ENCODE peak calls at places on chromosomes 4 and X, in five cellular contexts. J is immature natural killer cell; E is AG10803; F is CD4-positive, alpha-beta T cell; K is NCI-H2081. Q is an unnamed sample.

GRCh38 chrX:479273-479981 is 92.7 kb upstream of the PPP2R3B start:
- DNase-seq in J (no peak), E (no peak), F (no peak), K (no peak), Q (no peak)

GRCh38 chr4:24488399-24489164 is 95.8 kb downstream of the DHX15 start:
- DNase-seq in J (peak), E (peak), F (peak), K (peak), Q (peak)

GRCh38 chrX:68232206-68232605 is 201.1 kb downstream of the OPHN1 start:
- DNase-seq in J (no peak), E (no peak), F (no peak), K (no peak), Q (no peak)

GRCh38 chrX:85244411-85245210 is 820 bp downstream of the ZNF711 start:
- DNase-seq in J (peak), E (peak), F (no peak), K (peak), Q (no peak)

GRCh38 chr4:120921456-120922389 is 803 bp downstream of the PRDM5 start:
- DNase-seq in J (peak), E (peak), F (no peak), K (peak), Q (peak)

GRCh38 chrX:19735244-19735643 is 152.2 kb downstream of the SH3KBP1 start:
- DNase-seq in J (no peak), E (no peak), F (no peak), K (no peak), Q (no peak)

GRCh38 chr4:3860061-3860912 is 94.1 kb downstream of the ADRA2C start:
- DNase-seq in J (no peak), E (no peak), F (no peak), K (no peak), Q (no peak)

GRCh38 chrX:96591418-96591817 is 93.2 kb upstream of the DIAPH2 start:
- DNase-seq in J (no peak), E (peak), F (no peak), K (no peak), Q (no peak)

GRCh38 chr4:37383579-37384229 is 139.2 kb downstream of the NWD2 start:
- DNase-seq in J (no peak), E (peak), F (no peak), K (peak), Q (no peak)

GRCh38 chrX:80879916-80880315 is 70.2 kb upstream of the BRWD3 start:
- DNase-seq in J (no peak), E (peak), F (no peak), K (no peak), Q (no peak)

GRCh38 chr4:183241322-183241640 is 78.8 kb downstream of the CLDN22 start:
- DNase-seq in J (no peak), E (peak), F (no peak), K (no peak), Q (no peak)

GRCh38 chrX:111363741-111364140 is 48.3 kb downstream of the DCX start:
- DNase-seq in J (no peak), E (no peak), F (no peak), K (no peak), Q (no peak)

GRCh38 chr4:108224628-108225053 is 55.9 kb upstream of the LEF1 start:
- DNase-seq in J (no peak), E (peak), F (no peak), K (no peak), Q (no peak)

GRCh38 chr4:165512464-165512863 is 133.7 kb downstream of the CPE start:
- DNase-seq in J (no peak), E (no peak), F (no peak), K (no peak), Q (no peak)

GRCh38 chrX:73214366-73215094 is at the start of gene NAP1L2:
- DNase-seq in J (peak), E (peak), F (peak), K (no peak), Q (peak)